ENCODE peak calls at places on chromosomes 4 and X, in nine cellular contexts. R is astrocyte; D is AG08395; C is stimulated activated CD8-positive, alpha-beta memory T cell treated with anti-CD3 and anti-CD28 coated beads, Interleukin-4, amount 100 ng/mL, for 1 hour; A is Ammon's horn; G is right lobe of liver; X is fibroblast of the conjunctiva; S is AG09309; F is choroid plexus epithelial cell. U is an unnamed sample.

GRCh38 chr4:185589067-185589844 is 53.9 kb upstream of the PDLIM3 start:
- DNase-seq in G (no peak), C (no peak), D (no peak), F (peak), A (no peak), X (no peak), R (peak), S (peak), U (no peak)

GRCh38 chr4:8709729-8710360 is 117.3 kb downstream of the CPZ start:
- DNase-seq in G (no peak), A (no peak), D (no peak), R (no peak), C (no peak), X (no peak), S (no peak), F (no peak), U (no peak)

GRCh38 chrX:77572322-77572721 is 125.1 kb downstream of the FGF16 start:
- DNase-seq in G (no peak), X (peak), S (no peak), F (peak), D (no peak), R (peak), C (no peak), A (no peak), U (no peak)

GRCh38 chrX:16185725-16186136 is 18.4 kb downstream of the MAGEB17 start:
- DNase-seq in D (peak), F (peak), S (peak), G (no peak), C (no peak), R (peak), X (peak), A (no peak), U (peak)

GRCh38 chr4:71814433-71814832 is 30.6 kb upstream of the GC start:
- DNase-seq in X (no peak), G (peak), D (no peak), F (no peak), R (no peak), C (no peak), S (no peak), A (no peak), U (no peak)

GRCh38 chr4:112854420-112854819 is 195.0 kb upstream of the ANK2 start:
- DNase-seq in A (no peak), G (no peak), X (no peak), C (no peak), S (no peak), D (no peak), F (no peak), R (no peak), U (no peak)

GRCh38 chr4:180285796-180286195 is 1957.4 kb upstream of the TENM3 start:
- DNase-seq in S (no peak), C (no peak), G (no peak), D (no peak), A (no peak), R (no peak), F (no peak), X (no peak), U (no peak)

GRCh38 chr4:150874386-150875226 is 140.5 kb downstream of the LRBA start:
- DNase-seq in C (no peak), R (peak), A (peak), G (peak), S (no peak), X (no peak), F (no peak), D (no peak), U (no peak)

GRCh38 chr4:188428935-188429334 is 289.7 kb downstream of the TRIML1 start:
- DNase-seq in D (no peak), G (no peak), F (no peak), A (no peak), S (no peak), R (no peak), C (no peak), X (no peak), U (peak)

GRCh38 chr4:79759793-79760192 is 313.2 kb downstream of the ANTXR2 start:
- DNase-seq in C (no peak), R (no peak), A (no peak), S (no peak), D (no peak), G (no peak), F (no peak), X (no peak), U (no peak)

GRCh38 chrX:107978707-107979307 is 3.4 kb downstream of the TEX13B start:
- DNase-seq in D (peak), C (no peak), G (no peak), S (no peak), R (no peak), F (peak), A (peak), X (peak), U (no peak)

GRCh38 chr4:107115185-107115847 is 79.2 kb upstream of the DKK2 start:
- DNase-seq in C (no peak), S (no peak), R (peak), X (peak), G (no peak), A (peak), F (peak), D (no peak), U (peak)

GRCh38 chrX:76657499-76657898 is 230.0 kb downstream of the MAGEE1 start:
- DNase-seq in G (no peak), R (no peak), C (no peak), X (no peak), D (no peak), F (no peak), A (no peak), S (no peak), U (no peak)

GRCh38 chr4:124321370-124321769 is 391.2 kb downstream of the ANKRD50 start:
- DNase-seq in G (no peak), X (no peak), F (peak), C (no peak), D (no peak), R (peak), A (no peak), S (no peak), U (no peak)

GRCh38 chr4:110850461-110851447 is 227.9 kb upstream of the PITX2 start:
- DNase-seq in F (no peak), G (no peak), R (no peak), X (no peak), C (no peak), S (no peak), A (peak), D (no peak), U (no peak)

GRCh38 chrX:155949098-155949497 is 48.4 kb upstream of the IL9R start:
- DNase-seq in F (no peak), G (no peak), R (no peak), D (no peak), S (no peak), A (no peak), C (no peak), X (no peak), U (no peak)

GRCh38 chrX:46610070-46610658 is 36.6 kb downstream of the CHST7 start:
- DNase-seq in X (no peak), S (no peak), A (no peak), R (no peak), F (no peak), G (no peak), C (no peak), D (no peak), U (no peak)

GRCh38 chr4:180058731-180059215 is 2184.4 kb upstream of the TENM3 start:
- DNase-seq in S (no peak), D (peak), G (peak), R (peak), A (peak), C (no peak), F (peak), X (no peak), U (no peak)

GRCh38 chrX:138885886-138886285 is 174.4 kb upstream of the FGF13 start:
- DNase-seq in R (peak), G (no peak), D (peak), A (no peak), C (no peak), S (no peak), X (peak), F (peak), U (no peak)

GRCh38 chrX:154804957-154805695 is at the start of gene MPP1:
- DNase-seq in X (peak), G (peak), F (peak), S (no peak), D (peak), R (peak), A (peak), C (peak), U (no peak)

GRCh38 chr4:89140168-89140759 is 28.9 kb downstream of the TIGD2 start:
- DNase-seq in D (no peak), G (no peak), R (no peak), X (no peak), F (peak), S (no peak), C (no peak), A (no peak), U (no peak)

GRCh38 chr4:16122784-16123183 is 39.0 kb upstream of the PROM1 start:
- DNase-seq in A (no peak), D (no peak), F (no peak), R (no peak), C (no peak), S (no peak), X (no peak), G (no peak), U (no peak)

GRCh38 chr4:18931643-18932373 is 910.3 kb upstream of the LCORL start:
- DNase-seq in D (no peak), S (no peak), A (peak), G (no peak), R (no peak), F (no peak), X (no peak), C (no peak), U (no peak)

GRCh38 chr4:147539959-147540358 is 59.1 kb downstream of the EDNRA start:
- DNase-seq in A (no peak), C (no peak), R (no peak), G (no peak), D (no peak), X (no peak), F (no peak), S (no peak), U (no peak)

GRCh38 chr4:576245-576821 is at the start of gene TMEM271:
- DNase-seq in R (no peak), G (no peak), A (no peak), S (no peak), D (no peak), F (no peak), C (no peak), X (no peak), U (no peak)

GRCh38 chr4:112325522-112325921 is 28.4 kb downstream of the ALPK1 start:
- DNase-seq in X (no peak), S (no peak), G (no peak), A (no peak), C (no peak), F (no peak), R (no peak), D (no peak), U (no peak)